ENCODE peak calls at places on chromosomes 7 and 10, in eight cellular contexts. J is CD4-positive, alpha-beta T cell; M is heart right ventricle; E is GM13976; N is stimulated activated CD8-positive, alpha-beta memory T cell treated with anti-CD3 and anti-CD28 coated beads, Interleukin-2, amount 100 ng/mL, for 48 hours; Z is GM10248; V is AG08395; P is A549. F is an unnamed sample.

GRCh38 chr10:23556727-23557440 is 118.0 kb downstream of the OTUD1 start:
- DNase-seq in J (no peak), M (no peak), E (no peak), N (no peak), Z (no peak), V (peak), P (no peak), F (no peak)

GRCh38 chr10:130804778-130805634 is 506.5 kb downstream of the TCERG1L start:
- DNase-seq in J (no peak), M (no peak), E (no peak), N (no peak), Z (no peak), V (no peak), P (no peak), F (no peak)

GRCh38 chr7:23235688-23236280 is 10.8 kb upstream of the GPNMB start:
- DNase-seq in J (no peak), M (no peak), E (no peak), N (no peak), Z (no peak), V (no peak), P (peak), F (no peak)

GRCh38 chr7:99648843-99649242 is 31.0 kb downstream of the CYP3A5 start:
- DNase-seq in J (no peak), M (no peak), E (no peak), N (no peak), Z (no peak), V (no peak), P (no peak), F (no peak)

GRCh38 chr7:542935-543789 is 23.5 kb upstream of the PDGFA start:
- DNase-seq in J (no peak), M (no peak), E (no peak), N (peak), Z (no peak), V (peak), P (peak), F (no peak)

GRCh38 chr7:85290252-85290651 is 103.4 kb upstream of the SEMA3D start:
- DNase-seq in J (no peak), M (no peak), E (no peak), N (no peak), Z (no peak), V (no peak), P (no peak), F (no peak)

GRCh38 chr7:139827042-139827441 is 2.0 kb upstream of the TBXAS1 start:
- DNase-seq in J (no peak), M (no peak), E (no peak), N (no peak), Z (no peak), V (no peak), P (peak), F (no peak)

GRCh38 chr7:138726288-138726687 is 25.1 kb upstream of the SVOPL start:
- DNase-seq in J (no peak), M (no peak), E (peak), N (no peak), Z (no peak), V (no peak), P (no peak), F (no peak)

GRCh38 chr7:126589068-126589684 is 663.6 kb downstream of the GRM8 start:
- DNase-seq in J (no peak), M (no peak), E (no peak), N (no peak), Z (no peak), V (no peak), P (no peak), F (no peak)

GRCh38 chr7:13749026-13749425 is 240.4 kb downstream of the ETV1 start:
- DNase-seq in J (no peak), M (no peak), E (no peak), N (no peak), Z (no peak), V (no peak), P (no peak), F (no peak)

GRCh38 chr7:151687523-151688235 is 168.0 kb upstream of the RHEB start:
- DNase-seq in J (no peak), M (peak), E (no peak), N (no peak), Z (no peak), V (peak), P (peak), F (no peak)

GRCh38 chr7:33298848-33299247 is 169.5 kb downstream of the BBS9 start:
- DNase-seq in J (no peak), M (no peak), E (no peak), N (no peak), Z (no peak), V (no peak), P (no peak), F (no peak)

GRCh38 chr7:54354436-54354835 is 187.7 kb upstream of the VSTM2A start:
- DNase-seq in J (no peak), M (no peak), E (no peak), N (no peak), Z (no peak), V (no peak), P (peak), F (no peak)

F was measured in GM20000.